ENCODE peak calls at places on chromosome 22, in five cellular contexts. One of them, this sample, is unnamed.

GRCh38 chr22:19134176-19134831 is 3.2 kb downstream of the TSSK2 start:
- DNase-seq in T-cell: no peak
- DNase-seq in stimulated activated CD8-positive, alpha-beta memory T cell treated with anti-CD3 and anti-CD28 coated beads, Interleukin-12 subunit alpha, Interleukin-12 subunit beta, amount 100 ng/mL, for 4 hours: no peak
- DNase-seq in NCI-H1092: no peak
- DNase-seq in sciatic nerve: no peak
- DNase-seq in this sample: no peak

GRCh38 chr22:48887394-48888332 is 940.0 kb downstream of the BRD1 start:
- DNase-seq in T-cell: no peak
- DNase-seq in stimulated activated CD8-positive, alpha-beta memory T cell treated with anti-CD3 and anti-CD28 coated beads, Interleukin-12 subunit alpha, Interleukin-12 subunit beta, amount 100 ng/mL, for 4 hours: no peak
- DNase-seq in NCI-H1092: no peak
- DNase-seq in sciatic nerve: no peak
- DNase-seq in this sample: no peak

GRCh38 chr22:19497245-19497644 is 17.5 kb downstream of the CDC45 start:
- DNase-seq in T-cell: no peak
- DNase-seq in stimulated activated CD8-positive, alpha-beta memory T cell treated with anti-CD3 and anti-CD28 coated beads, Interleukin-12 subunit alpha, Interleukin-12 subunit beta, amount 100 ng/mL, for 4 hours: no peak
- DNase-seq in NCI-H1092: no peak
- DNase-seq in sciatic nerve: no peak
- DNase-seq in this sample: no peak

GRCh38 chr22:47929073-47929472 is 1166.6 kb downstream of the TBC1D22A start:
- DNase-seq in T-cell: no peak
- DNase-seq in stimulated activated CD8-positive, alpha-beta memory T cell treated with anti-CD3 and anti-CD28 coated beads, Interleukin-12 subunit alpha, Interleukin-12 subunit beta, amount 100 ng/mL, for 4 hours: no peak
- DNase-seq in NCI-H1092: no peak
- DNase-seq in sciatic nerve: no peak
- DNase-seq in this sample: no peak

GRCh38 chr22:19181786-19182471 is 3.4 kb upstream of the SLC25A1 start:
- DNase-seq in T-cell: no peak
- DNase-seq in stimulated activated CD8-positive, alpha-beta memory T cell treated with anti-CD3 and anti-CD28 coated beads, Interleukin-12 subunit alpha, Interleukin-12 subunit beta, amount 100 ng/mL, for 4 hours: no peak
- DNase-seq in NCI-H1092: no peak
- DNase-seq in sciatic nerve: no peak
- DNase-seq in this sample: no peak

GRCh38 chr22:24893341-24894070 is 53.0 kb downstream of the LHFPL7 start:
- DNase-seq in T-cell: no peak
- DNase-seq in stimulated activated CD8-positive, alpha-beta memory T cell treated with anti-CD3 and anti-CD28 coated beads, Interleukin-12 subunit alpha, Interleukin-12 subunit beta, amount 100 ng/mL, for 4 hours: no peak
- DNase-seq in NCI-H1092: no peak
- DNase-seq in sciatic nerve: no peak
- DNase-seq in this sample: no peak

GRCh38 chr22:45966892-45967365 is 10.0 kb downstream of the WNT7B start:
- DNase-seq in T-cell: no peak
- DNase-seq in stimulated activated CD8-positive, alpha-beta memory T cell treated with anti-CD3 and anti-CD28 coated beads, Interleukin-12 subunit alpha, Interleukin-12 subunit beta, amount 100 ng/mL, for 4 hours: no peak
- DNase-seq in NCI-H1092: no peak
- DNase-seq in sciatic nerve: no peak
- DNase-seq in this sample: no peak

GRCh38 chr22:30453731-30454510 is 17.9 kb downstream of the SEC14L3 start:
- DNase-seq in T-cell: no peak
- DNase-seq in stimulated activated CD8-positive, alpha-beta memory T cell treated with anti-CD3 and anti-CD28 coated beads, Interleukin-12 subunit alpha, Interleukin-12 subunit beta, amount 100 ng/mL, for 4 hours: no peak
- DNase-seq in NCI-H1092: peak
- DNase-seq in sciatic nerve: no peak
- DNase-seq in this sample: peak

GRCh38 chr22:38484244-38484643 is 16.3 kb downstream of the KDELR3 start:
- DNase-seq in T-cell: no peak
- DNase-seq in stimulated activated CD8-positive, alpha-beta memory T cell treated with anti-CD3 and anti-CD28 coated beads, Interleukin-12 subunit alpha, Interleukin-12 subunit beta, amount 100 ng/mL, for 4 hours: no peak
- DNase-seq in NCI-H1092: no peak
- DNase-seq in sciatic nerve: no peak
- DNase-seq in this sample: no peak

GRCh38 chr22:22246706-22247105 is 2.1 kb downstream of the VPREB1 start:
- DNase-seq in T-cell: no peak
- DNase-seq in stimulated activated CD8-positive, alpha-beta memory T cell treated with anti-CD3 and anti-CD28 coated beads, Interleukin-12 subunit alpha, Interleukin-12 subunit beta, amount 100 ng/mL, for 4 hours: no peak
- DNase-seq in NCI-H1092: no peak
- DNase-seq in sciatic nerve: no peak
- DNase-seq in this sample: no peak

GRCh38 chr22:20431520-20432237 is 5.9 kb downstream of the SCARF2 start:
- DNase-seq in T-cell: no peak
- DNase-seq in stimulated activated CD8-positive, alpha-beta memory T cell treated with anti-CD3 and anti-CD28 coated beads, Interleukin-12 subunit alpha, Interleukin-12 subunit beta, amount 100 ng/mL, for 4 hours: no peak
- DNase-seq in NCI-H1092: no peak
- DNase-seq in sciatic nerve: peak
- DNase-seq in this sample: peak

GRCh38 chr22:40499187-40499753 is 128.9 kb downstream of the SGSM3 start:
- DNase-seq in T-cell: no peak
- DNase-seq in stimulated activated CD8-positive, alpha-beta memory T cell treated with anti-CD3 and anti-CD28 coated beads, Interleukin-12 subunit alpha, Interleukin-12 subunit beta, amount 100 ng/mL, for 4 hours: no peak
- DNase-seq in NCI-H1092: no peak
- DNase-seq in sciatic nerve: no peak
- DNase-seq in this sample: no peak

GRCh38 chr22:46053563-46054090 is 76.7 kb upstream of the WNT7B start:
- DNase-seq in T-cell: no peak
- DNase-seq in stimulated activated CD8-positive, alpha-beta memory T cell treated with anti-CD3 and anti-CD28 coated beads, Interleukin-12 subunit alpha, Interleukin-12 subunit beta, amount 100 ng/mL, for 4 hours: peak
- DNase-seq in NCI-H1092: no peak
- DNase-seq in sciatic nerve: peak
- DNase-seq in this sample: peak

GRCh38 chr22:27880778-27881394 is 38.2 kb downstream of the PITPNB start:
- DNase-seq in T-cell: no peak
- DNase-seq in stimulated activated CD8-positive, alpha-beta memory T cell treated with anti-CD3 and anti-CD28 coated beads, Interleukin-12 subunit alpha, Interleukin-12 subunit beta, amount 100 ng/mL, for 4 hours: no peak
- DNase-seq in NCI-H1092: peak
- DNase-seq in sciatic nerve: no peak
- DNase-seq in this sample: no peak

GRCh38 chr22:45131749-45132148 is 32.0 kb upstream of the NUP50 start:
- DNase-seq in T-cell: no peak
- DNase-seq in stimulated activated CD8-positive, alpha-beta memory T cell treated with anti-CD3 and anti-CD28 coated beads, Interleukin-12 subunit alpha, Interleukin-12 subunit beta, amount 100 ng/mL, for 4 hours: no peak
- DNase-seq in NCI-H1092: no peak
- DNase-seq in sciatic nerve: no peak
- DNase-seq in this sample: peak

GRCh38 chr22:30079952-30080533 is at the start of gene HORMAD2:
- DNase-seq in T-cell: no peak
- DNase-seq in stimulated activated CD8-positive, alpha-beta memory T cell treated with anti-CD3 and anti-CD28 coated beads, Interleukin-12 subunit alpha, Interleukin-12 subunit beta, amount 100 ng/mL, for 4 hours: no peak
- DNase-seq in NCI-H1092: no peak
- DNase-seq in sciatic nerve: no peak
- DNase-seq in this sample: peak

GRCh38 chr22:20268350-20269012 is 363 bp upstream of the RTN4R start:
- DNase-seq in T-cell: peak
- DNase-seq in stimulated activated CD8-positive, alpha-beta memory T cell treated with anti-CD3 and anti-CD28 coated beads, Interleukin-12 subunit alpha, Interleukin-12 subunit beta, amount 100 ng/mL, for 4 hours: peak
- DNase-seq in NCI-H1092: peak
- DNase-seq in sciatic nerve: no peak
- DNase-seq in this sample: peak

GRCh38 chr22:46238541-46238940 is 11.6 kb downstream of the CDPF1 start:
- DNase-seq in T-cell: no peak
- DNase-seq in stimulated activated CD8-positive, alpha-beta memory T cell treated with anti-CD3 and anti-CD28 coated beads, Interleukin-12 subunit alpha, Interleukin-12 subunit beta, amount 100 ng/mL, for 4 hours: no peak
- DNase-seq in NCI-H1092: no peak
- DNase-seq in sciatic nerve: no peak
- DNase-seq in this sample: no peak

GRCh38 chr22:26047516-26047915 is 121.7 kb upstream of the SEZ6L start:
- DNase-seq in T-cell: no peak
- DNase-seq in stimulated activated CD8-positive, alpha-beta memory T cell treated with anti-CD3 and anti-CD28 coated beads, Interleukin-12 subunit alpha, Interleukin-12 subunit beta, amount 100 ng/mL, for 4 hours: no peak
- DNase-seq in NCI-H1092: no peak
- DNase-seq in sciatic nerve: no peak
- DNase-seq in this sample: no peak

GRCh38 chr22:48357196-48357595 is 1470.5 kb downstream of the BRD1 start:
- DNase-seq in T-cell: no peak
- DNase-seq in stimulated activated CD8-positive, alpha-beta memory T cell treated with anti-CD3 and anti-CD28 coated beads, Interleukin-12 subunit alpha, Interleukin-12 subunit beta, amount 100 ng/mL, for 4 hours: no peak
- DNase-seq in NCI-H1092: no peak
- DNase-seq in sciatic nerve: no peak
- DNase-seq in this sample: peak

GRCh38 chr22:48342732-48343131 is 1484.9 kb downstream of the BRD1 start:
- DNase-seq in T-cell: no peak
- DNase-seq in stimulated activated CD8-positive, alpha-beta memory T cell treated with anti-CD3 and anti-CD28 coated beads, Interleukin-12 subunit alpha, Interleukin-12 subunit beta, amount 100 ng/mL, for 4 hours: no peak
- DNase-seq in NCI-H1092: no peak
- DNase-seq in sciatic nerve: no peak
- DNase-seq in this sample: no peak

GRCh38 chr22:46851311-46851710 is 88.9 kb downstream of the TBC1D22A start:
- DNase-seq in T-cell: no peak
- DNase-seq in stimulated activated CD8-positive, alpha-beta memory T cell treated with anti-CD3 and anti-CD28 coated beads, Interleukin-12 subunit alpha, Interleukin-12 subunit beta, amount 100 ng/mL, for 4 hours: no peak
- DNase-seq in NCI-H1092: no peak
- DNase-seq in sciatic nerve: no peak
- DNase-seq in this sample: no peak

GRCh38 chr22:19290400-19291217 is 910 bp downstream of the CLTCL1 start:
- DNase-seq in T-cell: no peak
- DNase-seq in stimulated activated CD8-positive, alpha-beta memory T cell treated with anti-CD3 and anti-CD28 coated beads, Interleukin-12 subunit alpha, Interleukin-12 subunit beta, amount 100 ng/mL, for 4 hours: no peak
- DNase-seq in NCI-H1092: no peak
- DNase-seq in sciatic nerve: no peak
- DNase-seq in this sample: no peak

GRCh38 chr22:23226497-23226850 is 46.2 kb downstream of the BCR start:
- DNase-seq in T-cell: no peak
- DNase-seq in stimulated activated CD8-positive, alpha-beta memory T cell treated with anti-CD3 and anti-CD28 coated beads, Interleukin-12 subunit alpha, Interleukin-12 subunit beta, amount 100 ng/mL, for 4 hours: no peak
- DNase-seq in NCI-H1092: no peak
- DNase-seq in sciatic nerve: no peak
- DNase-seq in this sample: no peak

GRCh38 chr22:39275814-39276443 is 31.1 kb upstream of the PDGFB start:
- DNase-seq in T-cell: no peak
- DNase-seq in stimulated activated CD8-positive, alpha-beta memory T cell treated with anti-CD3 and anti-CD28 coated beads, Interleukin-12 subunit alpha, Interleukin-12 subunit beta, amount 100 ng/mL, for 4 hours: no peak
- DNase-seq in NCI-H1092: no peak
- DNase-seq in sciatic nerve: no peak
- DNase-seq in this sample: no peak

GRCh38 chr22:44023404-44024287 is 456 bp upstream of the PARVB start:
- DNase-seq in T-cell: no peak
- DNase-seq in stimulated activated CD8-positive, alpha-beta memory T cell treated with anti-CD3 and anti-CD28 coated beads, Interleukin-12 subunit alpha, Interleukin-12 subunit beta, amount 100 ng/mL, for 4 hours: peak
- DNase-seq in NCI-H1092: no peak
- DNase-seq in sciatic nerve: peak
- DNase-seq in this sample: peak

This sample was measured in upper lobe of right lung.